ENCODE peak calls at places on chromosome 14, in nine cellular contexts. G, Q, E, P, A, O, D, V and H are unnamed samples.

GRCh38 chr14:90263748-90264449 is 7.5 kb downstream of the PSMC1 start:
- DNase-seq in A (no peak), D (no peak), Q (no peak), P (no peak), E (no peak), G (no peak), O (no peak), V (no peak), H (no peak)

GRCh38 chr14:51209457-51209856 is 30.6 kb upstream of the TMX1 start:
- DNase-seq in P (no peak), G (no peak), A (no peak), Q (no peak), E (no peak), V (no peak), D (no peak), O (no peak), H (no peak)

GRCh38 chr14:77140343-77140936 is 1.2 kb downstream of the ZDHHC22 start:
- DNase-seq in P (no peak), G (no peak), V (no peak), O (no peak), Q (no peak), A (no peak), D (no peak), E (no peak), H (no peak)

GRCh38 chr14:66468778-66469367 is 17.3 kb upstream of the CCDC196 start:
- DNase-seq in A (no peak), D (no peak), O (no peak), G (no peak), E (no peak), P (no peak), V (no peak), Q (no peak), H (no peak)

GRCh38 chr14:105299654-105300541 is 903 bp downstream of the BRF1 start:
- DNase-seq in V (no peak), O (no peak), E (no peak), A (no peak), G (peak; percentile 20), Q (no peak), P (no peak), D (no peak), H (peak; percentile 24)

GRCh38 chr14:90114554-90114953 is 52.8 kb downstream of the KCNK13 start:
- DNase-seq in A (no peak), D (no peak), E (no peak), Q (no peak), G (no peak), O (no peak), P (no peak), V (no peak), H (peak; percentile 42)

GRCh38 chr14:101350710-101351109 is 210.6 kb upstream of the DIO3 start:
- DNase-seq in O (peak; percentile 73), G (no peak), Q (no peak), A (no peak), V (no peak), P (no peak), E (peak; percentile 15), D (no peak), H (no peak)

GRCh38 chr14:93683241-93683640 is 105.0 kb downstream of the PRIMA1 start:
- DNase-seq in Q (peak; percentile 15), P (no peak), O (no peak), V (no peak), G (no peak), A (no peak), E (no peak), D (no peak), H (peak; percentile 56)

GRCh38 chr14:50772361-50772760 is 58.6 kb downstream of the NIN start:
- DNase-seq in A (no peak), V (no peak), P (no peak), D (no peak), G (no peak), E (no peak), Q (no peak), O (no peak), H (no peak)

GRCh38 chr14:24132061-24132685 is 1.7 kb downstream of the FITM1 start:
- DNase-seq in P (peak; percentile 61), V (peak; percentile 82), A (no peak), Q (no peak), O (no peak), E (peak; percentile 80), G (peak; percentile 41), D (no peak), H (no peak)

GRCh38 chr14:73763396-73763795 is 49.2 kb upstream of the PNMA1 start:
- DNase-seq in Q (no peak), P (no peak), A (no peak), D (no peak), V (no peak), E (no peak), O (no peak), G (no peak), H (no peak)

GRCh38 chr14:99484106-99484505 is 2.9 kb downstream of the CCNK start:
- DNase-seq in D (no peak), A (no peak), P (no peak), E (no peak), O (no peak), G (no peak), Q (no peak), V (no peak), H (no peak)
- H3K4me1 ChIP-seq in D (peaks cover 25% of the 10 kb centered on the region), A (peaks cover 4% of the 10 kb centered on the region), P (peaks cover 29% of the 10 kb centered on the region), E (peaks cover 45% of the 10 kb centered on the region), O (peaks cover 6% of the 10 kb centered on the region), G (peaks cover 40% of the 10 kb centered on the region), Q (peaks cover 32% of the 10 kb centered on the region), V (peaks cover 22% of the 10 kb centered on the region), H (peaks cover 17% of the 10 kb centered on the region)

DNA sequence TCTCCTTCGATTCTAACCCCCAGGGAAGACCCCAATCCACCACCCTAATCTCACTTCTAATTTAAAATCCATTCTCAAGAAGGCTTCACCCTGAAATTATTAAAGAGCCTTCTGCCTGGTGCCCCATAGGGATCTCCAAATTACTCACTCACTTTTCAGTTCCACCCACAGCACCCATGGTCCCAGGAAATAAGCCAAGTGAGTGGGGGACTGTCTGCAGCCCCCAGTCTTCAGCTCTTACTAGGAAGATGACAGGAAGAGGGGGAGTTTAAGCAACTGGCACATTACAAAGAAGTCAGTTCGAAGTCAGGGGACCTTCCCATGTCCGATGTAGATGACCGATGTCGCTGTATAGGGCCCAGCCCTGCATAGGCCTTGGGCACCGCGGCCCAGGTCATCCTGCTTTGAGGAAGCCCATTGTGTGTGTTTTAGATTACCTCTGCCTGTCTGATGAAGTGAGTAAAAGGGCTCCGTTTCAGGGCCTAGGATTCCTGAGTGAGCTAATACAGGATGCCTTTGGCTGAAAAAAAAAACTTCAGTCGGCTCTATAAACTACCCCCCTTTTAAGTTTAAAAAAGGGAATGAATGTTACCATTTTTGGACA is 1.9 kb downstream of the ACTN1 start:
- DNase-seq in D (no peak), G (no peak), Q (peak; percentile 30), P (no peak), A (no peak), V (no peak), O (no peak), E (no peak), H (no peak)
- H3K4me3 ChIP-seq in D (peak overlapping the region; percentile 82), G (peak overlapping the region; percentile 86), Q (peak overlapping the region; percentile 70), P (peak overlapping the region; percentile 93), A (no peak overlapping the region), V (peak overlapping the region; percentile 94), O (peak overlapping the region; percentile 94), E (peak overlapping the region; percentile 80), H (peak overlapping the region; percentile 96)

GRCh38 chr14:103333754-103334643 is at the start of gene EIF5:
- DNase-seq in V (peak; percentile 99), O (peak; percentile 99), Q (peak; percentile 99), P (peak; percentile 100), E (peak; percentile 99), G (peak; percentile 99), A (peak; percentile 99), D (peak; percentile 81), H (peak; percentile 98)
- TF ChIP-seq CTCF in V (no peak), O (peak; percentile 36), Q (peak; percentile 1), P (peak; percentile 72), E (peak; percentile 73), G (peak; percentile 38), A (no peak), D (no peak), H (peak; percentile 21)

GRCh38 chr14:68942281-68943035 is 36.6 kb downstream of the ACTN1 start:
- DNase-seq in O (no peak), G (no peak), D (no peak), A (no peak), E (no peak), Q (no peak), V (no peak), P (no peak), H (no peak)
- H3K4me1 ChIP-seq in O (peaks cover 41% of the 10 kb centered on the region), G (peaks cover 98% of the 10 kb centered on the region), D (peaks cover 92% of the 10 kb centered on the region), A (peaks cover 51% of the 10 kb centered on the region), E (peaks cover 85% of the 10 kb centered on the region), Q (no peaks in the 10 kb centered on the region), V (peaks cover 40% of the 10 kb centered on the region), P (peaks cover 98% of the 10 kb centered on the region), H (peaks cover 74% of the 10 kb centered on the region)